ENCODE peak calls at places on chromosomes 1 and 21, in seven cellular contexts. One of them, this sample, is unnamed.
A peak's percentile ranks its signal among the peaks of the same experiment; 100 is the strongest.

GRCh38 chr1:171654705-171655214 is 2.3 kb upstream of the MYOC start:
- DNase-seq in activated CD8-positive, alpha-beta memory T cell treated with anti-CD3 and anti-CD28 coated beads for 1 hour: no peak
- DNase-seq in T-helper 1 cell: no peak
- DNase-seq in Calu3: no peak
- DNase-seq in DMS 273 treated with DMSO at 0.1 percent for 48 hours: no peak
- DNase-seq in amniotic stem cell: no peak
- DNase-seq in fibroblast of villous mesenchyme: no peak
- DNase-seq in this sample: no peak

GRCh38 chr1:248844526-248844925 is 6.5 kb downstream of the ZNF672 start:
- DNase-seq in activated CD8-positive, alpha-beta memory T cell treated with anti-CD3 and anti-CD28 coated beads for 1 hour: no peak
- DNase-seq in T-helper 1 cell: no peak
- DNase-seq in Calu3: no peak
- DNase-seq in DMS 273 treated with DMSO at 0.1 percent for 48 hours: no peak
- DNase-seq in amniotic stem cell: no peak
- DNase-seq in fibroblast of villous mesenchyme: no peak
- DNase-seq in this sample: no peak

GRCh38 chr21:45410865-45411809 is 6.2 kb downstream of the COL18A1 start:
- DNase-seq in activated CD8-positive, alpha-beta memory T cell treated with anti-CD3 and anti-CD28 coated beads for 1 hour: no peak
- DNase-seq in T-helper 1 cell: no peak
- DNase-seq in Calu3: no peak
- DNase-seq in DMS 273 treated with DMSO at 0.1 percent for 48 hours: no peak
- DNase-seq in amniotic stem cell: no peak
- DNase-seq in fibroblast of villous mesenchyme: peak; percentile 68
- DNase-seq in this sample: no peak

GRCh38 chr1:57620589-57620988 is 196.7 kb upstream of the DAB1 start:
- DNase-seq in activated CD8-positive, alpha-beta memory T cell treated with anti-CD3 and anti-CD28 coated beads for 1 hour: no peak
- DNase-seq in T-helper 1 cell: no peak
- DNase-seq in Calu3: no peak
- DNase-seq in DMS 273 treated with DMSO at 0.1 percent for 48 hours: no peak
- DNase-seq in amniotic stem cell: no peak
- DNase-seq in fibroblast of villous mesenchyme: no peak
- DNase-seq in this sample: no peak

GRCh38 chr1:185680453-185680852 is 53.7 kb upstream of the HMCN1 start:
- DNase-seq in activated CD8-positive, alpha-beta memory T cell treated with anti-CD3 and anti-CD28 coated beads for 1 hour: no peak
- DNase-seq in T-helper 1 cell: no peak
- DNase-seq in Calu3: no peak
- DNase-seq in DMS 273 treated with DMSO at 0.1 percent for 48 hours: no peak
- DNase-seq in amniotic stem cell: no peak
- DNase-seq in fibroblast of villous mesenchyme: no peak
- DNase-seq in this sample: peak; percentile 29

GRCh38 chr1:229409616-229410369 is 24.1 kb downstream of the ACTA1 start:
- DNase-seq in activated CD8-positive, alpha-beta memory T cell treated with anti-CD3 and anti-CD28 coated beads for 1 hour: no peak
- DNase-seq in T-helper 1 cell: no peak
- DNase-seq in Calu3: no peak
- DNase-seq in DMS 273 treated with DMSO at 0.1 percent for 48 hours: no peak
- DNase-seq in amniotic stem cell: no peak
- DNase-seq in fibroblast of villous mesenchyme: no peak
- DNase-seq in this sample: no peak

GRCh38 chr1:44464361-44464760 is 59.3 kb downstream of the RNF220 start:
- DNase-seq in activated CD8-positive, alpha-beta memory T cell treated with anti-CD3 and anti-CD28 coated beads for 1 hour: no peak
- DNase-seq in T-helper 1 cell: no peak
- DNase-seq in Calu3: no peak
- DNase-seq in DMS 273 treated with DMSO at 0.1 percent for 48 hours: no peak
- DNase-seq in amniotic stem cell: no peak
- DNase-seq in fibroblast of villous mesenchyme: no peak
- DNase-seq in this sample: no peak

GRCh38 chr1:221693087-221693486 is 48.8 kb downstream of the DUSP10 start:
- DNase-seq in activated CD8-positive, alpha-beta memory T cell treated with anti-CD3 and anti-CD28 coated beads for 1 hour: no peak
- DNase-seq in T-helper 1 cell: no peak
- DNase-seq in Calu3: no peak
- DNase-seq in DMS 273 treated with DMSO at 0.1 percent for 48 hours: no peak
- DNase-seq in amniotic stem cell: no peak
- DNase-seq in fibroblast of villous mesenchyme: no peak
- DNase-seq in this sample: peak; percentile 17

GRCh38 chr1:147600119-147601111 is 59.1 kb downstream of the BCL9 start:
- DNase-seq in activated CD8-positive, alpha-beta memory T cell treated with anti-CD3 and anti-CD28 coated beads for 1 hour: no peak
- DNase-seq in T-helper 1 cell: no peak
- DNase-seq in Calu3: no peak
- DNase-seq in DMS 273 treated with DMSO at 0.1 percent for 48 hours: no peak
- DNase-seq in amniotic stem cell: no peak
- DNase-seq in fibroblast of villous mesenchyme: peak; percentile 66
- DNase-seq in this sample: peak; percentile 64

GRCh38 chr1:241475688-241476087 is 43.9 kb downstream of the FH start:
- DNase-seq in activated CD8-positive, alpha-beta memory T cell treated with anti-CD3 and anti-CD28 coated beads for 1 hour: no peak
- DNase-seq in T-helper 1 cell: no peak
- DNase-seq in Calu3: no peak
- DNase-seq in DMS 273 treated with DMSO at 0.1 percent for 48 hours: no peak
- DNase-seq in amniotic stem cell: no peak
- DNase-seq in fibroblast of villous mesenchyme: no peak
- DNase-seq in this sample: no peak